ENCODE peak calls at places on chromosomes 13 and 19, in five cellular contexts. F, L, S, V and T are unnamed samples.

GRCh38 chr19:54481326-54481930 is 8.3 kb upstream of the CDC42EP5 start:
- DNase-seq in S (no peak), F (peak), L (peak), V (peak), T (peak)

GRCh38 chr13:26502826-26503225 is 54.7 kb upstream of the WASF3 start:
- DNase-seq in L (peak), F (peak), V (peak), S (no peak), T (peak)

GRCh38 chr19:47315125-47315821 is 5.6 kb downstream of the C5AR1 start:
- DNase-seq in V (peak), L (peak), S (peak), F (no peak), T (peak)

GRCh38 chr13:41130356-41130755 is 2.2 kb downstream of the KBTBD6 start:
- DNase-seq in V (peak), L (no peak), S (no peak), F (no peak), T (no peak)

GRCh38 chr19:45499196-45500180 is 1.2 kb downstream of the PPM1N start:
- DNase-seq in L (peak), V (no peak), S (no peak), F (peak), T (peak)

GRCh38 chr13:103012611-103013010 is 53.6 kb downstream of the SLC10A2 start:
- DNase-seq in F (no peak), S (no peak), L (no peak), V (no peak), T (no peak)

GRCh38 chr19:28555317-28555716 is 657.6 kb downstream of the UQCRFS1 start:
- DNase-seq in L (no peak), F (no peak), S (no peak), V (no peak), T (no peak)

GRCh38 chr19:35123573-35123972 is 8.0 kb downstream of the FXYD3 start:
- DNase-seq in S (peak), L (no peak), V (no peak), F (no peak), T (peak)

GRCh38 chr13:87376081-87376480 is 295.1 kb upstream of the SLITRK5 start:
- DNase-seq in V (no peak), F (no peak), L (no peak), S (no peak), T (no peak)

GRCh38 chr19:14113762-14114414 is 3.7 kb downstream of the PRKACA start:
- DNase-seq in S (no peak), L (no peak), F (no peak), V (no peak), T (no peak)

GRCh38 chr13:51823861-51824260 is 19.9 kb upstream of the DHRS12 start:
- DNase-seq in L (peak), V (no peak), S (no peak), F (no peak), T (no peak)

GRCh38 chr19:48715681-48716171 is 3.8 kb downstream of the MAMSTR start:
- DNase-seq in L (no peak), F (no peak), S (no peak), V (no peak), T (peak)

GRCh38 chr19:49861127-49861526 is 6.2 kb downstream of the PNKP start:
- DNase-seq in S (no peak), F (no peak), L (no peak), V (no peak), T (no peak)

GRCh38 chr13:80382576-80382975 is 41.6 kb upstream of the SPRY2 start:
- DNase-seq in L (no peak), V (no peak), F (no peak), S (no peak), T (no peak)

GRCh38 chr13:78238911-78239310 is 320.3 kb upstream of the EDNRB start:
- DNase-seq in L (peak), V (no peak), F (no peak), S (no peak), T (no peak)

GRCh38 chr13:97108535-97108910 is 113.6 kb upstream of the MBNL2 start:
- DNase-seq in F (no peak), S (no peak), L (peak), V (peak), T (peak)

GRCh38 chr13:27007166-27007565 is 164.4 kb downstream of the USP12 start:
- DNase-seq in L (no peak), F (peak), S (peak), V (no peak), T (no peak)

GRCh38 chr19:6500837-6501739 is 1.0 kb downstream of the TUBB4A start:
- DNase-seq in S (no peak), F (no peak), V (no peak), L (no peak), T (no peak)

GRCh38 chr13:25865391-25865790 is 186.4 kb downstream of the SHISA2 start:
- DNase-seq in S (no peak), V (no peak), L (no peak), F (no peak), T (no peak)

GRCh38 chr13:54841682-54842081 is 1813.1 kb downstream of the OLFM4 start:
- DNase-seq in V (no peak), S (no peak), L (no peak), F (no peak), T (no peak)

GRCh38 chr13:60164490-60164889 is 762 bp upstream of the DIAPH3 start:
- DNase-seq in L (peak), F (peak), S (no peak), V (peak), T (peak)

GRCh38 chr19:19304186-19304975 is 15.9 kb downstream of the SUGP1 start:
- DNase-seq in F (no peak), S (no peak), V (no peak), L (no peak), T (no peak)

GRCh38 chr13:62205273-62205672 is 789.6 kb upstream of the PCDH20 start:
- DNase-seq in S (no peak), V (no peak), L (no peak), F (no peak), T (no peak)

GRCh38 chr19:374183-374885 is 29.7 kb upstream of the MIER2 start:
- DNase-seq in F (no peak), V (no peak), S (peak), L (no peak), T (no peak)

GRCh38 chr13:40611635-40612422 is 54.6 kb downstream of the FOXO1 start:
- DNase-seq in V (no peak), L (no peak), S (no peak), F (no peak), T (no peak)

GRCh38 chr19:38134538-38135149 is 89.4 kb downstream of the DPF1 start:
- DNase-seq in F (peak), S (no peak), L (peak), V (peak), T (peak)

GRCh38 chr19:49415102-49415809 is 8.0 kb downstream of the PTH2 start:
- DNase-seq in L (peak), V (no peak), S (no peak), F (no peak), T (no peak)

GRCh38 chr19:34596115-34596514 is 80.8 kb downstream of the SCGB2B2 start:
- DNase-seq in F (no peak), V (no peak), L (no peak), S (no peak), T (no peak)

GRCh38 chr13:35621989-35622388 is 145.5 kb upstream of the MAB21L1 start:
- DNase-seq in F (no peak), L (peak), V (peak), S (no peak), T (peak)

GRCh38 chr19:18045307-18046013 is 37.5 kb downstream of the ARRDC2 start:
- DNase-seq in L (no peak), V (no peak), F (no peak), S (no peak), T (no peak)

GRCh38 chr19:18049390-18049789 is 37.3 kb downstream of the IL12RB1 start:
- DNase-seq in S (peak), L (peak), F (no peak), V (peak), T (peak)

GRCh38 chr19:18041054-18041453 is 33.1 kb downstream of the ARRDC2 start:
- DNase-seq in S (no peak), L (no peak), F (no peak), V (no peak), T (no peak)

GRCh38 chr19:18046066-18046718 is 38.2 kb downstream of the ARRDC2 start:
- DNase-seq in S (no peak), F (no peak), V (peak), L (peak), T (peak)

GRCh38 chr19:18044825-18045304 is 36.9 kb downstream of the ARRDC2 start:
- DNase-seq in S (peak), L (peak), V (peak), F (peak), T (peak)
- H3K4me3 ChIP-seq in S (no peak), L (peak), V (peak), F (no peak), T (peak)

GRCh38 chr13:44409595-44409994 is 36.0 kb downstream of the SERP2 start:
- DNase-seq in L (no peak), V (no peak), F (no peak), S (no peak), T (no peak)

GRCh38 chr13:44407891-44408290 is 34.3 kb downstream of the SERP2 start:
- DNase-seq in V (no peak), L (no peak), F (no peak), S (no peak), T (no peak)

GRCh38 chr13:44412341-44412935 is 38.8 kb downstream of the SERP2 start:
- DNase-seq in F (no peak), V (no peak), L (no peak), S (no peak), T (no peak)

GRCh38 chr13:44411841-44412240 is 38.2 kb downstream of the SERP2 start:
- DNase-seq in L (no peak), F (no peak), V (no peak), S (no peak), T (no peak)

GRCh38 chr13:44410328-44410859 is 36.8 kb downstream of the SERP2 start:
- DNase-seq in V (no peak), L (no peak), F (no peak), S (no peak), T (no peak)
- TF ChIP-seq CTCF in V (no peak), L (peak), F (no peak), S (no peak), T (no peak)

DNA sequence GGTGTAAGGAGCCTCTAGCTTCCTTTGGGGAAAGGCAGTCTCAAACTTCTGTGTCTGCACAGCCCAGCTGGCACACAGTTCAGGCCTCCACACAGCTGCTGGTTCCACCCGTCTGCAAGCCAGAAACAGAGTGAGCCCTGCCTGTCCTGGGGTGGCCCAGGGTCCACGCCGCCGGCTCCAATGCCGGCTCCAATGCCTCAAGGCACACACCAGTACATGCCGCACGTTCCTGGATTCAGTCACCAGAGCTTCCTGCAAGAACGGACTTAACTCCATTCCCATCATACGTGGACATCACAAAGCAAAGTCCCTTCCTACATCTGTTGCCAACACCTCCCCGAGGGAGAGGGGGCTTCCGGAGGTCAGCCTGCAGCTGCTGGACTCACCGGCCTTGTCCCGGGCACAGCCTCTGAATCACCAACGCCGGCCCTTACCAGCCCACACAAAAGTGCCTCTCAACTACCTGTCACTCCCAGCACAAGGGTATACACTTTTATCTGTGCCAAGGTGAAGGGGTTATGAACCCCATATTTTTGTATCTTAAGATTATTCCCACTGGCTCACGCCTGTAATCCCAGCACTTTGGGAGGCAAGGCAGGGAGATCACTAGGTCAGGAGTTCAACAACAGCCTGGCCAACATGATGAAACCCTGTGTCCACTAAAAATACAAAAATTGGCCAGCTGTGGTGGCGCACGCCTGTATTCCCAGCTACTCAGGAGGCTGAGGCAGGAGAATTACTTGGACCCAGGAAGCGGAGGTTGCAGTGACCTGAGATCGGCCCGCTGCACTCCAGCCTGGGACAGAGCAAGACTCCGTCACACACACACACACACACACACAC is 8.4 kb downstream of the SH3GL1 start:
- DNase-seq in S (no peak), V (peak), L (peak), F (no peak), T (peak)
- H3K4me3 ChIP-seq in S (no peak), V (no peak), L (peak), F (no peak), T (no peak)

DNA sequence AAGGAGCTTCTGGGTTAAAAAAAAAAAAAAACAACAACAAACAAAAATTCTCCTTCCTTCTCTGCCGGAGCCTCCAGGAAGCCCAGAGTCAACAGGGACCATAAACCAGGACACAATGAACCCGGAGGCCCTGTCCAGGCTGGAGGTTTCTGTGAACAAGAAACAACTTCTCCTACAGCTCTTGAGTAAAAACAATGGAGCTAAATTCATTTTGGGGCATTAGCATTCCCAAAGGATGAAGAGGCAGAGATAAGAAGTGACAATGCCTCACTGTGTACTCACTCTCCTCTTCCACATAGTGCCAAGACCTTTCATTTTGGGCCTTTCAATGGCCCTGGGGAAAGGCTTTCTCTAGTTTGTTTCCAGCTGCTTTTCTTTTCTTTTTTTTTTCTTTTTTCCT is 9.0 kb downstream of the RHPN2 start:
- DNase-seq in V (peak), F (peak), S (no peak), L (no peak), T (no peak)
- TF ChIP-seq CTCF in V (no peak), F (no peak), S (no peak), L (no peak), T (no peak)

GRCh38 chr13:48162182-48162581 is 67.3 kb upstream of the MED4 start:
- DNase-seq in F (no peak), V (no peak), L (no peak), S (no peak), T (no peak)
- H3K4me3 ChIP-seq in F (no peak), V (no peak), L (no peak), S (no peak), T (no peak)

DNA sequence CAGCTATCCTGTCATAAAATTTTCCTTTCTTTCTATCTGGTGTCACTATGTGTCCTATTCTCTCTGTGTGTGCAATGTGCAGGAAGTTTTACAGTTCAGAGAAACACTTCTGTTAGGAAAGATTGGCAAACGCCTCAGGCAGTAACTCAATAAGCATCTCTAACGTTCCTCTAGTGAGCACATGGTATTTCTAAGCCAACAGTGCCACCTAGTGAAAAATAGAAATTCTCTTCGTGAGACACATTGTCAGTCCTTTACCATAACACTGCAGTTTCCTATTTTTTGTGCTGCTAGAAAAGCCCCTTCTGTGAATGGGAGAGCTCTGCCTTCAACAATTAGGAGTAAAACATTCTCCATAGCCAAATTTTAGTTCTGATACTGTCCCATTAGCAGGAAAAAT is 50.7 kb downstream of the ZNF723 start:
- DNase-seq in L (peak), S (no peak), V (peak), F (peak), T (peak)
- TF ChIP-seq CTCF in L (peak), S (no peak), V (peak), F (peak), T (peak)